ENCODE peak calls at places on chromosome 15, in four cellular contexts. Y is transverse colon, U is Calu3, P is tibial nerve. S is an unnamed sample.

GRCh38 chr15:51696566-51696965 is 15.3 kb downstream of the SCG3 start:
- DNase-seq in Y (no peak), U (no peak), P (no peak), S (no peak)

GRCh38 chr15:41285285-41285684 is 47.1 kb downstream of the OIP5 start:
- DNase-seq in Y (no peak), U (no peak), P (no peak), S (no peak)

GRCh38 chr15:101723161-101723873 is 956 bp downstream of the TARS3 start:
- DNase-seq in Y (peak; percentile 54), U (no peak), P (no peak), S (no peak)

GRCh38 chr15:38684461-38685000 is 119.9 kb upstream of the RASGRP1 start:
- DNase-seq in Y (no peak), U (no peak), P (no peak), S (no peak)

GRCh38 chr15:76012021-76012551 is at the start of gene NRG4:
- DNase-seq in Y (peak; percentile 26), U (peak; percentile 7), P (no peak), S (no peak)

GRCh38 chr15:27816790-27817189 is 282.3 kb downstream of the OCA2 start:
- DNase-seq in Y (no peak), U (no peak), P (no peak), S (no peak)

GRCh38 chr15:65020419-65020818 is 9.0 kb downstream of the MTFMT start:
- DNase-seq in Y (no peak), U (no peak), P (no peak), S (no peak)

GRCh38 chr15:68789921-68790575 is 30.6 kb downstream of the ANP32A start:
- DNase-seq in Y (no peak), U (no peak), P (no peak), S (no peak)

GRCh38 chr15:101807345-101807945 is 4.1 kb downstream of the OR4F6 start:
- DNase-seq in Y (no peak), U (no peak), P (no peak), S (no peak)

GRCh38 chr15:76150508-76150907 is 90.7 kb downstream of the TMEM266 start:
- DNase-seq in Y (peak; percentile 14), U (no peak), P (no peak), S (no peak)

GRCh38 chr15:88641959-88642452 is 3.2 kb downstream of the ISG20 start:
- DNase-seq in Y (no peak), U (no peak), P (no peak), S (no peak)

GRCh38 chr15:100468265-100468664 is 60.5 kb downstream of the CERS3 start:
- DNase-seq in Y (no peak), U (no peak), P (no peak), S (peak; percentile 41)

GRCh38 chr15:60757831-60758570 is 279.1 kb upstream of the ICE2 start:
- DNase-seq in Y (no peak), U (no peak), P (no peak), S (no peak)

GRCh38 chr15:89898628-89899302 is 5.0 kb upstream of the AP3S2 start:
- DNase-seq in Y (peak; percentile 53), U (peak; percentile 77), P (no peak), S (no peak)

GRCh38 chr15:70514236-70514635 is 249.1 kb downstream of the UACA start:
- DNase-seq in Y (no peak), U (no peak), P (no peak), S (no peak)

GRCh38 chr15:96593735-96594134 is 263.2 kb downstream of the NR2F2 start:
- DNase-seq in Y (no peak), U (peak; percentile 13), P (no peak), S (no peak)

GRCh38 chr15:86834115-86834863 is 754.6 kb downstream of the AGBL1 start:
- DNase-seq in Y (no peak), U (no peak), P (no peak), S (no peak)

GRCh38 chr15:88274534-88275460 is 18.3 kb upstream of the NTRK3 start:
- DNase-seq in Y (peak; percentile 44), U (peak; percentile 83), P (no peak), S (no peak)

GRCh38 chr15:26891448-26891881 is 24.6 kb downstream of the GABRA5 start:
- DNase-seq in Y (no peak), U (peak; percentile 4), P (no peak), S (peak; percentile 31)

GRCh38 chr15:70049115-70049514 is 48.6 kb downstream of the TLE3 start:
- DNase-seq in Y (no peak), U (no peak), P (no peak), S (no peak)

GRCh38 chr15:81297147-81297572 is 26.8 kb downstream of the STARD5 start:
- DNase-seq in Y (peak; percentile 8), U (peak; percentile 49), P (no peak), S (no peak)

GRCh38 chr15:38683382-38684242 is 119.0 kb upstream of the RASGRP1 start:
- DNase-seq in Y (peak; percentile 70), U (peak; percentile 43), P (no peak), S (no peak)

GRCh38 chr15:76347507-76348055 is 11.0 kb downstream of the ISL2 start:
- DNase-seq in Y (no peak), U (no peak), P (no peak), S (no peak)

GRCh38 chr15:60370804-60371700 is 26.7 kb downstream of the ANXA2 start:
- DNase-seq in Y (peak; percentile 73), U (peak; percentile 87), P (peak; percentile 73), S (peak; percentile 38)

GRCh38 chr15:50229336-50229735 is 36.2 kb downstream of the HDC start:
- DNase-seq in Y (no peak), U (no peak), P (no peak), S (no peak)

GRCh38 chr15:74011610-74012009 is 17.1 kb downstream of the PML start:
- DNase-seq in Y (peak; percentile 45), U (no peak), P (no peak), S (no peak)

GRCh38 chr15:99986297-99987118 is 253.3 kb upstream of the LYSMD4 start:
- DNase-seq in Y (no peak), U (no peak), P (no peak), S (no peak)

GRCh38 chr15:74337146-74337545 is 30.3 kb downstream of the CYP11A1 start:
- DNase-seq in Y (no peak), U (no peak), P (no peak), S (no peak)

GRCh38 chr15:69035205-69035917 is 20.9 kb downstream of the NOX5 start:
- DNase-seq in Y (peak; percentile 26), U (peak; percentile 51), P (no peak), S (no peak)

GRCh38 chr15:36567445-36567844 is 12.0 kb upstream of the CDIN1 start:
- DNase-seq in Y (no peak), U (no peak), P (no peak), S (no peak)

GRCh38 chr15:31352283-31352880 is 25.7 kb downstream of the KLF13 start:
- DNase-seq in Y (peak; percentile 67), U (no peak), P (no peak), S (no peak)

GRCh38 chr15:31256385-31257265 is 70.0 kb upstream of the KLF13 start:
- DNase-seq in Y (peak; percentile 20), U (no peak), P (no peak), S (no peak)

GRCh38 chr15:57389991-57390390 is 13.7 kb downstream of the CGNL1 start:
- DNase-seq in Y (no peak), U (no peak), P (no peak), S (no peak)

GRCh38 chr15:57297163-57297593 is 79.1 kb upstream of the CGNL1 start:
- DNase-seq in Y (no peak), U (no peak), P (no peak), S (no peak)

GRCh38 chr15:67946701-67947100 is 106.9 kb upstream of the RNU6-1 start:
- DNase-seq in Y (no peak), U (no peak), P (no peak), S (no peak)

GRCh38 chr15:51907136-51907862 is 64.3 kb downstream of the LEO1 start:
- DNase-seq in Y (peak; percentile 28), U (peak; percentile 80), P (no peak), S (no peak)

GRCh38 chr15:94722025-94722636 is 490.8 kb downstream of the MCTP2 start:
- DNase-seq in Y (no peak), U (no peak), P (no peak), S (no peak)
- TF ChIP-seq CTCF in Y (no peak), U (no peak), P (no peak), S (no peak)

DNA sequence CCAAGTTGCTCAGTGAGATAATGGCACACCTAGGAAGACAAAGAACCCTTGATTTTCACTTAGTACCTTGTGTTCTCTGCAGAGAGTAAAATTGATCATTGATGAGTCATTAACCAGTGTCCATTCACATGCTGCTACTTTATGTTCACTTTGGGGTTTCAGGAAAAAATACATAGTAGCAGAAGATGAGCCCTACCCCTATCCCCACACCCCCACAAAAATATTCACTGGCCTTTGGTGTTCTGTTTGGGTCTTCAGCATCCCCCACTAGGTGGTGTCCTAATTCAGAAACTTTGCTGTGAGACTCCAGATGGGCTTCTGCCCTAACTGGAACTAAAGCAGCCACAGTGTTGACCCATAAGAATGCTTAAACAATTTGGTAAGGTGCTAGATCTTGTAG is 178.8 kb downstream of the KLHL25 start:
- DNase-seq in Y (no peak), U (peak; percentile 40), P (no peak), S (no peak)
- TF ChIP-seq CTCF in Y (peak; percentile 29), U (peak; percentile 67), P (peak; percentile 37), S (no peak)

DNA sequence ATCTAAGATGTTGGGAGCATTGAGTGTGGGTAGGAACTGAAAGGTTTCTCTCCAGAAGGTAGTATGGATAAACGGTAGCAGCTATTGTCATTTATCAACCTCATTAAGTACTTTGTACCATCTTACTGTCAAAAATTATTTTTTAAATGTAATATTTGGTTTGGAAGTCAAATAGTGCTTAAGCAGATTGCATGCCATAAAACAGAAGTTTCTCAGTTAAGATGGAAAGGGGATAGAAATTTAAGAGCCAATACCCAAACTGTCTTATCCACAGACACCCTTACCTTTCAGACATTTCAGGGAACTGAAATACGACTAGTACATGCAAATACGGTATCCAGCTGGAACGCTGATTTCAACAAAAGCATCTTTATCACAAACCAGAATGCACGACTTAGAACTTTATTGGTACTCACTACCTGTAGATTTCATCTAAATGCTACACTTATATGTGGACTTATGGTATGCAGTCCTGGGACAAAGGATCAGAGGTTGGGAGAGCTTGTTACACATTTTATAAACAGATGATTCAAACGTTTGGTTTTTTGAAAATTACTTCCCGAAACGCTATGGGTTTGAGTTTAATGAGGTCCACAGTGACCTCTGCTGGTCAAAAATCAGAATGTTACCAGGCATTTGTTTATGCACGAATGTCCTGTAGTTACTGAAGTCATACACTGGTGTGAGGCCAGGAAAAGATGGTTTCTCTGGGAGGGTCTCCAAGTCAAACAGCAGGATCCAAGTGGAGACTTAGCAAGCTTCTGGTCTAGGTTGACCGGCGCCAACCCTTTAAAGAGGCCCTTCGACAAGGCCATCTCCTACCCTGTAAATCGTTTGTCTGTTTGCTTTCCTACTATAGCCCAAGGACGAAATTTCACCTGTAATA is 45.7 kb upstream of the DUT start:
- DNase-seq in Y (peak; percentile 62), U (peak; percentile 57), P (no peak), S (no peak)
- TF ChIP-seq CTCF in Y (peak; percentile 72), U (peak; percentile 34), P (peak; percentile 64), S (no peak)

GRCh38 chr15:78317145-78317836 is 17.9 kb upstream of the SKIC8 start:
- DNase-seq in Y (peak; percentile 56), U (peak; percentile 59), P (no peak), S (no peak)
- TF ChIP-seq CTCF in Y (peak; percentile 16), U (peak; percentile 26), P (no peak), S (no peak)